ENCODE peak calls at places on chromosomes 4 and X, in four cellular contexts. F is activated CD4-positive, alpha-beta T cell treated with anti-CD3 and anti-CD28 coated beads, Interleukin-2, amount 10 ng/mL, durations not matched to agents 7 days and 5 days; D is ELR; A is GM13976. E is an unnamed sample.

GRCh38 chr4:120877021-120877420 is 45.5 kb downstream of the PRDM5 start:
- DNase-seq in F (no peak), D (no peak), A (no peak), E (no peak)

GRCh38 chrX:1502241-1502640 is 34.7 kb downstream of the P2RY8 start:
- DNase-seq in F (no peak), D (no peak), A (peak), E (no peak)

GRCh38 chrX:9312922-9313867 is 151.7 kb upstream of the TBL1X start:
- DNase-seq in D (peak), A (peak), F (peak), E (peak)

GRCh38 chrX:20383487-20383886 is 116.8 kb upstream of the RPS6KA3 start:
- DNase-seq in A (no peak), F (no peak), D (no peak), E (no peak)

GRCh38 chr4:53905935-53906377 is 158.4 kb downstream of the CHIC2 start:
- DNase-seq in F (peak), A (no peak), D (peak), E (no peak)

GRCh38 chrX:25021132-25021498 is 5.3 kb upstream of the ARX start:
- DNase-seq in D (peak), F (no peak), A (no peak), E (no peak)

GRCh38 chrX:21734175-21734574 is 23.7 kb downstream of the SMPX start:
- DNase-seq in A (no peak), F (no peak), D (no peak), E (no peak)

GRCh38 chr4:99471349-99471748 is 36.2 kb upstream of the ADH7 start:
- DNase-seq in D (no peak), A (no peak), F (no peak), E (no peak)

GRCh38 chrX:55135171-55135570 is 46.4 kb downstream of the PAGE2 start:
- DNase-seq in F (peak), A (no peak), D (peak), E (no peak)

GRCh38 chr4:185711764-185712163 is 100.2 kb downstream of the SORBS2 start:
- DNase-seq in A (no peak), D (peak), F (no peak), E (no peak)

GRCh38 chrX:349702-350101 is 31.1 kb upstream of the GTPBP6 start:
- DNase-seq in F (no peak), A (no peak), D (no peak), E (no peak)

GRCh38 chr4:96784336-96784735 is 944.4 kb downstream of the PDHA2 start:
- DNase-seq in D (no peak), F (no peak), A (no peak), E (no peak)

GRCh38 chrX:27751976-27752375 is 55.8 kb upstream of the MAGEB10 start:
- DNase-seq in F (no peak), A (no peak), D (peak), E (no peak)

GRCh38 chrX:151370906-151371305 is 26.1 kb upstream of the VMA21 start:
- DNase-seq in F (no peak), D (no peak), A (no peak), E (no peak)

GRCh38 chr4:89434364-89434988 is 126.9 kb upstream of the GPRIN3 start:
- DNase-seq in A (peak), F (peak), D (peak), E (no peak)

GRCh38 chr4:25020240-25020639 is 10.5 kb downstream of the LGI2 start:
- DNase-seq in F (no peak), A (no peak), D (peak), E (no peak)

GRCh38 chr4:98745372-98745771 is 87.0 kb upstream of the TSPAN5 start:
- DNase-seq in D (peak), A (no peak), F (no peak), E (no peak)

GRCh38 chrX:130174051-130174704 is 2.4 kb downstream of the RAB33A start:
- DNase-seq in A (no peak), D (peak), F (no peak), E (no peak)

GRCh38 chr4:13349096-13349495 is 135.0 kb downstream of the RAB28 start:
- DNase-seq in D (peak), F (no peak), A (no peak), E (no peak)

GRCh38 chr4:139762715-139763114 is 97.1 kb downstream of the MGST2 start:
- DNase-seq in D (no peak), A (no peak), F (no peak), E (no peak)

GRCh38 chr4:123588631-123589223 is 192.1 kb downstream of the SPRY1 start:
- DNase-seq in F (no peak), D (peak), A (peak), E (no peak)

GRCh38 chrX:110836982-110837381 is 41.4 kb upstream of the CHRDL1 start:
- DNase-seq in A (no peak), F (no peak), D (peak), E (no peak)

GRCh38 chr4:15677507-15677988 is 4.1 kb upstream of the FAM200B start:
- DNase-seq in D (peak), A (no peak), F (no peak), E (no peak)

E was measured in GM19239.